ENCODE peak calls at places on chromosome 20, in four cellular contexts. One of them, this sample, is unnamed.

GRCh38 chr20:57482796-57483195 is 42.1 kb downstream of the CTCFL start:
- DNase-seq in cardiac fibroblast: no peak
- DNase-seq in right lobe of liver: no peak
- DNase-seq in HFFc6: no peak
- DNase-seq in this sample: no peak

GRCh38 chr20:56422131-56422823 is 10.2 kb downstream of the CASS4 start:
- DNase-seq in cardiac fibroblast: peak
- DNase-seq in right lobe of liver: no peak
- DNase-seq in HFFc6: peak
- DNase-seq in this sample: peak

GRCh38 chr20:17998446-17998845 is 29.6 kb downstream of the MGME1 start:
- DNase-seq in cardiac fibroblast: no peak
- DNase-seq in right lobe of liver: no peak
- DNase-seq in HFFc6: no peak
- DNase-seq in this sample: no peak

GRCh38 chr20:21515300-21516179 is 1.7 kb upstream of the NKX2-2 start:
- DNase-seq in cardiac fibroblast: no peak
- DNase-seq in right lobe of liver: no peak
- DNase-seq in HFFc6: no peak
- DNase-seq in this sample: no peak

GRCh38 chr20:64080013-64080812 is at the start of gene OPRL1:
- DNase-seq in cardiac fibroblast: no peak
- DNase-seq in right lobe of liver: no peak
- DNase-seq in HFFc6: no peak
- DNase-seq in this sample: no peak

GRCh38 chr20:3092611-3093379 is 8.3 kb upstream of the AVP start:
- DNase-seq in cardiac fibroblast: peak
- DNase-seq in right lobe of liver: no peak
- DNase-seq in HFFc6: no peak
- DNase-seq in this sample: no peak

GRCh38 chr20:34083137-34083536 is 28.9 kb downstream of the EIF2S2 start:
- DNase-seq in cardiac fibroblast: peak
- DNase-seq in right lobe of liver: peak
- DNase-seq in HFFc6: peak
- DNase-seq in this sample: peak

GRCh38 chr20:22861990-22862389 is 173.1 kb upstream of the SSTR4 start:
- DNase-seq in cardiac fibroblast: peak
- DNase-seq in right lobe of liver: peak
- DNase-seq in HFFc6: no peak
- DNase-seq in this sample: no peak

GRCh38 chr20:53736122-53736756 is 142.6 kb upstream of the ZNF217 start:
- DNase-seq in cardiac fibroblast: no peak
- DNase-seq in right lobe of liver: no peak
- DNase-seq in HFFc6: no peak
- DNase-seq in this sample: no peak

GRCh38 chr20:5845686-5846651 is 95.8 kb downstream of the SHLD1 start:
- DNase-seq in cardiac fibroblast: peak
- DNase-seq in right lobe of liver: no peak
- DNase-seq in HFFc6: peak
- DNase-seq in this sample: no peak

GRCh38 chr20:5612476-5613291 is 137.5 kb upstream of the SHLD1 start:
- DNase-seq in cardiac fibroblast: peak
- DNase-seq in right lobe of liver: no peak
- DNase-seq in HFFc6: peak
- DNase-seq in this sample: peak

GRCh38 chr20:12207875-12208274 is 290.2 kb downstream of the BTBD3 start:
- DNase-seq in cardiac fibroblast: peak
- DNase-seq in right lobe of liver: no peak
- DNase-seq in HFFc6: no peak
- DNase-seq in this sample: peak

GRCh38 chr20:25372584-25373336 is 17.9 kb downstream of the ABHD12 start:
- DNase-seq in cardiac fibroblast: peak
- DNase-seq in right lobe of liver: no peak
- DNase-seq in HFFc6: peak
- DNase-seq in this sample: peak

GRCh38 chr20:1734269-1734858 is 76.8 kb upstream of the SIRPG start:
- DNase-seq in cardiac fibroblast: peak
- DNase-seq in right lobe of liver: no peak
- DNase-seq in HFFc6: peak
- DNase-seq in this sample: peak

GRCh38 chr20:56540415-56540814 is 7.4 kb downstream of the FAM209B start:
- DNase-seq in cardiac fibroblast: peak
- DNase-seq in right lobe of liver: no peak
- DNase-seq in HFFc6: peak
- DNase-seq in this sample: peak

GRCh38 chr20:15763344-15763743 is 809.9 kb downstream of the KIF16B start:
- DNase-seq in cardiac fibroblast: peak
- DNase-seq in right lobe of liver: no peak
- DNase-seq in HFFc6: no peak
- DNase-seq in this sample: no peak

GRCh38 chr20:58192567-58192966 is 35.9 kb downstream of the ANKRD60 start:
- DNase-seq in cardiac fibroblast: no peak
- DNase-seq in right lobe of liver: no peak
- DNase-seq in HFFc6: no peak
- DNase-seq in this sample: peak

GRCh38 chr20:25706793-25707192 is 10.1 kb upstream of the ZNF337 start:
- DNase-seq in cardiac fibroblast: no peak
- DNase-seq in right lobe of liver: no peak
- DNase-seq in HFFc6: no peak
- DNase-seq in this sample: no peak

GRCh38 chr20:19073584-19074198 is 138.8 kb upstream of the SLC24A3 start:
- DNase-seq in cardiac fibroblast: peak
- DNase-seq in right lobe of liver: no peak
- DNase-seq in HFFc6: no peak
- DNase-seq in this sample: peak
- TF ChIP-seq CTCF in cardiac fibroblast: peak
- TF ChIP-seq CTCF in right lobe of liver: no peak
- TF ChIP-seq CTCF in HFFc6: peak
- TF ChIP-seq CTCF in this sample: no peak

GRCh38 chr20:35506179-35506578 is 23.3 kb downstream of the C20orf173 start:
- DNase-seq in cardiac fibroblast: no peak
- DNase-seq in right lobe of liver: no peak
- DNase-seq in HFFc6: no peak
- DNase-seq in this sample: no peak
- TF ChIP-seq CTCF in cardiac fibroblast: no peak
- TF ChIP-seq CTCF in right lobe of liver: no peak
- TF ChIP-seq CTCF in HFFc6: no peak
- TF ChIP-seq CTCF in this sample: no peak

DNA sequence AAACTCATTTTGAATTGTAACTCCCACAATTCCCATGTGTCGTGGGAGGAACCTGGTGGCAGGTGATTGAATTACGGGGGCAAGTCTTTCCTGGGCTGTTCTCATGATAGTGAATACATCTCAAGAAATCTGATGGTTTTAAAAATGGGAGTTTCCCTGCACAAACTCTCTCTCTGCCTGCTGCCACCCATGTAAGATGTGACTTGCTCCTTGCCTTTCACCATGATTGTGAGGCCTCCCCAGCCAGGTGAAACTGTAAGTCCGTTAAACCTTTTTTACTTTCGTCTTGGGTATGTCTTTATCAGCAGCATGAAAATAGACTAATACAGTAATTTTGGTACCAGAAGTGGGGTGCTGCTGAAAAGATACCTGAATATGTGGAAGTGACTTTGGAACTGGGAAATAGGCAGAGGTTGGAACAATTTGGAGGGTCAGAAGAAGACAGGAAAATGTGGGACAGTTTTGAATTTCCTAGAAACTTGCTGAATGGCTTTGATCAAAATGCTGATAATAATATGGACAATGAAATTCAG is 41.4 kb upstream of the SAMHD1 start:
- DNase-seq in cardiac fibroblast: no peak
- DNase-seq in right lobe of liver: no peak
- DNase-seq in HFFc6: no peak
- DNase-seq in this sample: no peak
- TF ChIP-seq CTCF in cardiac fibroblast: no peak
- TF ChIP-seq CTCF in right lobe of liver: no peak
- TF ChIP-seq CTCF in HFFc6: peak
- TF ChIP-seq CTCF in this sample: no peak

DNA sequence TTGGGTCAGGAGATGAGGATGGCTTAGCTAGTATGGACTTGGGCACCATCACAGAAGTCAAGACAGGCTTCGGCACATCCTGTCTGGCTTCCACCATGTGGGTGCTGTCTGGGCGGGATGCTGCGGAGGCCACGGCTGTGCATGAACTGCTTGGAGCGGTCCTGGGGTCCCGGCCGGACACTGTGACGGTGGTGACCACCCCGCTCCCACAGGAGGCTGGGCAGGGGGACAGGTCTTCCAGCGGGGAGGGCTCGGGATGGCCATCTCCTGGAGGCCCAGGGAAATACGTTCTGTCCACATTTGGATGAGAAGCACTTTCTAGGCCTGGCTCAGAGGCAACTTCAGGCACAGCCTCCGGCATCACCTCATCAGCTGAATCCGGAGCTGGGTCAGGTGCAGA is 32.1 kb upstream of the TCFL5 start:
- DNase-seq in cardiac fibroblast: no peak
- DNase-seq in right lobe of liver: no peak
- DNase-seq in HFFc6: no peak
- DNase-seq in this sample: no peak
- TF ChIP-seq CTCF in cardiac fibroblast: no peak
- TF ChIP-seq CTCF in right lobe of liver: no peak
- TF ChIP-seq CTCF in HFFc6: peak
- TF ChIP-seq CTCF in this sample: peak

GRCh38 chr20:10828221-10828620 is 154.4 kb upstream of the JAG1 start:
- DNase-seq in cardiac fibroblast: no peak
- DNase-seq in right lobe of liver: no peak
- DNase-seq in HFFc6: no peak
- DNase-seq in this sample: no peak

DNA sequence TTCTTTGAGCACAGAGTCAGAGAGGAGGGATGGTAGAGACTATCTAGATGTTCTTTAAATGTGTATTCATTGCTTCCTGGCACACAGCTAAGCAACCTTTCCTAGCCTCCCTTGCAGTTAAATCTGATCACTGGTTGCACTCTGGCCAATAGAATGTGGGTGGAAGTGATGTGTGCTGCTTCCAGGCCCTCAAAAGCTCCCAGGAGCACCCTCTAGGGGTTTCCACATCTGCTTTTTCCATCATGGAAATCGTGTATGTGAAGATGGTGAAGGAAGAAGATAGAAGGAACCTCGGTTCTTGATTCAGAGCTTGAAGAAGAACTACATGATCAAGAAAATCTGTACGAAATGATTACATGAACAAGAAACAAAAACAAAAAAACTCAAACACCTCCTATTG is 149.8 kb upstream of the JAG1 start:
- DNase-seq in cardiac fibroblast: no peak
- DNase-seq in right lobe of liver: no peak
- DNase-seq in HFFc6: no peak
- DNase-seq in this sample: peak
- TF ChIP-seq CTCF in cardiac fibroblast: no peak
- TF ChIP-seq CTCF in right lobe of liver: no peak
- TF ChIP-seq CTCF in HFFc6: no peak
- TF ChIP-seq CTCF in this sample: no peak

GRCh38 chr20:16926626-16927025 is 178.5 kb downstream of the OTOR start:
- DNase-seq in cardiac fibroblast: no peak
- DNase-seq in right lobe of liver: no peak
- DNase-seq in HFFc6: no peak
- DNase-seq in this sample: no peak
- TF ChIP-seq CTCF in cardiac fibroblast: no peak
- TF ChIP-seq CTCF in right lobe of liver: no peak
- TF ChIP-seq CTCF in HFFc6: no peak
- TF ChIP-seq CTCF in this sample: no peak